ENCODE peak calls at places on chromosomes 6 and 20, in seven cellular contexts. R is stromal cell of bone marrow, L is Kasumi-1, N is endothelial cell, H is NCI-H2171 treated with DMSO at 0.1 percent for 48 hours, D is HEK293T, B is Panc1. Y is an unnamed sample.
A peak's percentile ranks its signal among the peaks of the same experiment; 100 is the strongest.

GRCh38 chr20:59455392-59456341 is 148.7 kb upstream of the PHACTR3 start:
- DNase-seq in R (peak; percentile 6), L (peak; percentile 15), N (peak; percentile 32), H (peak; percentile 74), D (peak; percentile 49), B (no peak), Y (no peak)

GRCh38 chr6:52503853-52504777 is 72.7 kb downstream of the TRAM2 start:
- DNase-seq in R (peak; percentile 64), L (no peak), N (no peak), H (peak; percentile 88), D (no peak), B (peak; percentile 73), Y (no peak)

GRCh38 chr20:20070871-20071726 is 18.8 kb downstream of the CFAP61 start:
- DNase-seq in R (no peak), L (no peak), N (no peak), H (no peak), D (no peak), B (no peak), Y (no peak)

GRCh38 chr6:107488875-107489635 is 862 bp upstream of the SOBP start:
- DNase-seq in R (no peak), L (no peak), N (peak; percentile 31), H (peak; percentile 62), D (peak; percentile 57), B (no peak), Y (no peak)

GRCh38 chr6:93182933-93183479 is 236.4 kb downstream of the EPHA7 start:
- DNase-seq in R (no peak), L (no peak), N (no peak), H (peak; percentile 25), D (no peak), B (no peak), Y (no peak)

GRCh38 chr6:135231469-135231844 is 50.3 kb downstream of the MYB start:
- DNase-seq in R (no peak), L (no peak), N (no peak), H (no peak), D (no peak), B (no peak), Y (no peak)

GRCh38 chr6:40550096-40550731 is 37.0 kb downstream of the LRFN2 start:
- DNase-seq in R (peak; percentile 39), L (peak; percentile 51), N (peak; percentile 55), H (no peak), D (peak; percentile 54), B (peak; percentile 10), Y (no peak)

GRCh38 chr6:87731818-87732661 is 30.0 kb upstream of the AKIRIN2 start:
- DNase-seq in R (peak; percentile 83), L (peak; percentile 99), N (no peak), H (peak; percentile 93), D (no peak), B (peak; percentile 92), Y (peak; percentile 25)

GRCh38 chr6:110039996-110040383 is 61.9 kb downstream of the GPR6 start:
- DNase-seq in R (no peak), L (peak; percentile 91), N (peak; percentile 39), H (no peak), D (no peak), B (peak; percentile 30), Y (no peak)

GRCh38 chr6:88636871-88637270 is 326.5 kb downstream of the RNGTT start:
- DNase-seq in R (no peak), L (no peak), N (no peak), H (peak; percentile 72), D (no peak), B (no peak), Y (no peak)

GRCh38 chr6:118548136-118548535 is at the start of gene PLN:
- DNase-seq in R (no peak), L (no peak), N (no peak), H (no peak), D (no peak), B (no peak), Y (no peak)

GRCh38 chr6:48706310-48706709 is 595.3 kb upstream of the PTCHD4 start:
- DNase-seq in R (no peak), L (no peak), N (no peak), H (no peak), D (no peak), B (no peak), Y (no peak)

GRCh38 chr6:55174211-55175013 is at the start of gene HCRTR2:
- DNase-seq in R (no peak), L (no peak), N (peak; percentile 33), H (no peak), D (peak; percentile 11), B (no peak), Y (no peak)

GRCh38 chr6:111057074-111057752 is 30.1 kb upstream of the SLC16A10 start:
- DNase-seq in R (peak; percentile 14), L (peak; percentile 90), N (peak; percentile 23), H (peak; percentile 67), D (peak; percentile 76), B (peak; percentile 47), Y (no peak)